ENCODE peak calls at places on chromosomes 7 and 10, in ten cellular contexts. R, Y, Q, Z, T, D, N, H, V and O are unnamed samples. For H3K36me3 and H3K4me1, the result is how much of the 10 kb centered on the place peaks cover.

GRCh38 chr10:48494611-48495010 is 110.3 kb downstream of the ARHGAP22 start:
- DNase-seq in Q (no peak), V (no peak), T (no peak), D (no peak), H (no peak), R (peak), Y (no peak), Z (no peak), N (no peak), O (no peak)

GRCh38 chr10:28778524-28778923 is 101.2 kb downstream of the BAMBI start:
- DNase-seq in H (no peak), V (peak), Q (no peak), Y (peak), R (no peak), D (peak), Z (no peak), T (no peak), N (no peak), O (no peak)

GRCh38 chr7:32453286-32454011 is 36.7 kb downstream of the LSM5 start:
- DNase-seq in V (no peak), H (no peak), T (no peak), Z (no peak), Q (no peak), D (no peak), R (no peak), N (no peak), Y (no peak), O (no peak)

GRCh38 chr7:55144333-55144954 is 125.6 kb downstream of the EGFR start:
- DNase-seq in H (peak), N (no peak), V (no peak), Z (no peak), Y (peak), D (no peak), Q (no peak), T (no peak), R (no peak), O (no peak)

GRCh38 chr10:98307916-98308315 is 39.9 kb upstream of the LOXL4 start:
- DNase-seq in D (peak), R (no peak), Y (no peak), Q (no peak), T (no peak), N (no peak), Z (no peak), H (no peak), V (no peak), O (no peak)

GRCh38 chr10:44386546-44387052 is 1.7 kb upstream of the CXCL12 start:
- DNase-seq in D (no peak), Z (peak), V (peak), T (peak), Y (peak), H (peak), R (peak), Q (peak), N (peak), O (no peak)

GRCh38 chr10:101287183-101287830 is 58.0 kb upstream of the LBX1 start:
- DNase-seq in N (no peak), H (no peak), T (no peak), Q (no peak), Z (no peak), V (no peak), Y (no peak), R (no peak), D (no peak), O (no peak)

GRCh38 chr10:14244147-14244546 is 86.6 kb downstream of the FRMD4A start:
- DNase-seq in H (peak), T (no peak), Y (peak), D (no peak), N (no peak), V (peak), R (no peak), Z (no peak), Q (no peak), O (no peak)

GRCh38 chr7:69147631-69148030 is 450.6 kb upstream of the AUTS2 start:
- DNase-seq in N (no peak), Y (no peak), Z (no peak), V (no peak), T (no peak), Q (no peak), R (no peak), D (no peak), H (no peak), O (no peak)

GRCh38 chr7:1156782-1157535 is 3.0 kb downstream of the ZFAND2A start:
- DNase-seq in Q (no peak), T (peak), V (peak), N (no peak), R (peak), H (no peak), Z (no peak), D (peak), Y (no peak), O (no peak)

GRCh38 chr10:3067045-3067858 is at the start of gene PFKP:
- DNase-seq in R (peak), H (peak), V (no peak), Y (peak), N (no peak), T (peak), Q (peak), Z (peak), D (no peak), O (no peak)

GRCh38 chr10:123640016-123640535 is 26.1 kb upstream of the GPR26 start:
- DNase-seq in R (no peak), H (peak), N (no peak), Y (no peak), Z (no peak), T (no peak), D (no peak), Q (no peak), V (no peak), O (no peak)

GRCh38 chr10:11290156-11290890 is 272.7 kb downstream of the CELF2 start:
- DNase-seq in Q (no peak), Y (no peak), H (no peak), D (no peak), N (no peak), Z (no peak), V (no peak), R (no peak), T (no peak), O (no peak)
- H3K36me3 ChIP-seq in Q (under half), Y (under half), H (half or more), D (under half), N (half or more), Z (half or more), V (under half), R (under half), T (under half), O (under half)

GRCh38 chr7:79761876-79762429 is 308.5 kb upstream of the MAGI2 start:
- DNase-seq in H (no peak), Y (no peak), T (no peak), D (no peak), Q (no peak), V (no peak), Z (no peak), N (no peak), R (no peak), O (no peak)
- H3K4me1 ChIP-seq in H (under half), Y (under half), T (under half), D (under half), Q (under half), V (under half), Z (under half), N (under half), R (under half), O (under half)

DNA sequence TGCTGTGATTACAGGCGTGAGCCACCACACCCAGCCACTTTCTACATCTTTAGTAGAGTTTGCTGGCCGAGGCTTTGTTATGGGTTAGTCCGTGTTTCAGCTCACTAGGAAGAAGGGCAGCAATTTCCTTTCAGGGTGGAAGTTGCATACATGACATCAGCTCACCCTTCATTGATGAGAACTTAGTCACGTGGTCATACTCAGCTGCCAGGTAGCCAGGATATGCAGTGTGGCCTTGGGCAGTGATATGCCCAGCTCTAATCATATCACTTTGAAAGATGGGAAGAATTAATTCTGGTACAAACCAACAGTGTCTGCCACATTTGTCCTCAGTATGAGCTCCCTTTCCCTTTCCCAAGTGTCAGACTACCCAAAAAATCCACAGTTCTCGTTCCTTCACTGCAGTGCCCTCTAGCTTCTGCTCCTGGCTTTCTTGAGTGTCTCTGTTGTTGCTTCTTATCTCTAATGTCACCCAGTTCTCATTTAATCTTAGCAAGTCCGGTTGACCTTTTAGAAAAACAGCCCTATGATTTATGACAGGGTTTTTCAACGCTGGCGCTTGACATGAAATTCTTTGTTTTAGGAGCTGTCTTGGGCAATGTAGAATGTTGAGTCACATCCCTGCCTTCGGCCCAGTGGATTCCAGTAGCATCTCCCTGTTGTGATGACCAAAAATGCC is 108.7 kb upstream of the ITGB1 start:
- DNase-seq in V (peak), T (no peak), R (no peak), D (peak), Y (no peak), N (no peak), Q (no peak), H (peak), Z (no peak), O (no peak)
- TF ChIP-seq CTCF in V (peak), T (no peak), R (no peak), D (no peak), Y (peak), N (no peak), Q (no peak), H (peak), Z (no peak), O (no peak)

GRCh38 chr10:38027992-38028391 is 17.5 kb downstream of the ZNF33A start:
- DNase-seq in D (no peak), N (no peak), H (no peak), Z (no peak), V (peak), Q (no peak), Y (no peak), T (no peak), R (no peak), O (no peak)
- H3K36me3 ChIP-seq in D (under half), N (half or more), H (half or more), Z (half or more), V (under half), Q (under half), Y (under half), T (under half), R (under half), O (under half)